ENCODE peak calls at places on chromosomes 3 and 15, in six cellular contexts. One of them, this sample, is unnamed.

GRCh38 chr15:70387993-70388392 is 290.3 kb upstream of the TLE3 start:
- DNase-seq in fibroblast of the conjunctiva: no peak
- DNase-seq in posterior cingulate gyrus: no peak
- DNase-seq in NCI-H748 treated with DMSO at 0.1 percent for 48 hours: no peak
- DNase-seq in fibroblast of pulmonary artery: no peak
- DNase-seq in Peyer's patch: no peak
- DNase-seq in this sample: no peak

GRCh38 chr3:18097473-18097872 is 327.7 kb downstream of the SATB1 start:
- DNase-seq in fibroblast of pulmonary artery: no peak
- DNase-seq in Peyer's patch: no peak
- DNase-seq in NCI-H748 treated with DMSO at 0.1 percent for 48 hours: no peak
- DNase-seq in posterior cingulate gyrus: no peak
- DNase-seq in fibroblast of the conjunctiva: no peak
- DNase-seq in this sample: no peak

GRCh38 chr3:188154758-188155574 is 1.0 kb downstream of the LPP start:
- DNase-seq in fibroblast of the conjunctiva: no peak
- DNase-seq in fibroblast of pulmonary artery: peak; percentile 30
- DNase-seq in Peyer's patch: no peak
- DNase-seq in NCI-H748 treated with DMSO at 0.1 percent for 48 hours: no peak
- DNase-seq in posterior cingulate gyrus: no peak
- DNase-seq in this sample: no peak

GRCh38 chr3:66693461-66693912 is 192.7 kb upstream of the LRIG1 start:
- DNase-seq in fibroblast of the conjunctiva: peak; percentile 17
- DNase-seq in fibroblast of pulmonary artery: peak; percentile 38
- DNase-seq in Peyer's patch: no peak
- DNase-seq in posterior cingulate gyrus: peak; percentile 34
- DNase-seq in NCI-H748 treated with DMSO at 0.1 percent for 48 hours: no peak
- DNase-seq in this sample: no peak

GRCh38 chr3:43695863-43696262 is 5.1 kb downstream of the ABHD5 start:
- DNase-seq in fibroblast of pulmonary artery: no peak
- DNase-seq in fibroblast of the conjunctiva: no peak
- DNase-seq in NCI-H748 treated with DMSO at 0.1 percent for 48 hours: no peak
- DNase-seq in posterior cingulate gyrus: no peak
- DNase-seq in Peyer's patch: no peak
- DNase-seq in this sample: no peak

GRCh38 chr3:125048282-125048681 is 7.5 kb downstream of the HEG1 start:
- DNase-seq in Peyer's patch: no peak
- DNase-seq in NCI-H748 treated with DMSO at 0.1 percent for 48 hours: no peak
- DNase-seq in posterior cingulate gyrus: no peak
- DNase-seq in fibroblast of the conjunctiva: no peak
- DNase-seq in fibroblast of pulmonary artery: no peak
- DNase-seq in this sample: no peak

GRCh38 chr15:53634517-53635106 is 124.9 kb downstream of the WDR72 start:
- DNase-seq in Peyer's patch: no peak
- DNase-seq in fibroblast of pulmonary artery: no peak
- DNase-seq in fibroblast of the conjunctiva: no peak
- DNase-seq in NCI-H748 treated with DMSO at 0.1 percent for 48 hours: no peak
- DNase-seq in posterior cingulate gyrus: no peak
- DNase-seq in this sample: no peak

GRCh38 chr15:74307827-74308642 is 59.4 kb downstream of the CYP11A1 start:
- DNase-seq in NCI-H748 treated with DMSO at 0.1 percent for 48 hours: peak; percentile 44
- DNase-seq in Peyer's patch: no peak
- DNase-seq in fibroblast of the conjunctiva: peak; percentile 43
- DNase-seq in posterior cingulate gyrus: peak; percentile 59
- DNase-seq in fibroblast of pulmonary artery: peak; percentile 76
- DNase-seq in this sample: no peak

GRCh38 chr3:156472150-156472549 is 82.8 kb downstream of the SSR3 start:
- DNase-seq in fibroblast of pulmonary artery: no peak
- DNase-seq in posterior cingulate gyrus: no peak
- DNase-seq in Peyer's patch: no peak
- DNase-seq in fibroblast of the conjunctiva: no peak
- DNase-seq in NCI-H748 treated with DMSO at 0.1 percent for 48 hours: no peak
- DNase-seq in this sample: no peak

GRCh38 chr15:101373580-101373979 is 78.5 kb upstream of the SNRPA1 start:
- DNase-seq in NCI-H748 treated with DMSO at 0.1 percent for 48 hours: no peak
- DNase-seq in Peyer's patch: no peak
- DNase-seq in fibroblast of the conjunctiva: no peak
- DNase-seq in fibroblast of pulmonary artery: no peak
- DNase-seq in posterior cingulate gyrus: no peak
- DNase-seq in this sample: no peak

GRCh38 chr3:159733194-159733860 is 255.3 kb upstream of the IL12A start:
- DNase-seq in Peyer's patch: no peak
- DNase-seq in NCI-H748 treated with DMSO at 0.1 percent for 48 hours: no peak
- DNase-seq in fibroblast of the conjunctiva: peak; percentile 35
- DNase-seq in posterior cingulate gyrus: no peak
- DNase-seq in fibroblast of pulmonary artery: peak; percentile 75
- DNase-seq in this sample: no peak

GRCh38 chr15:50114381-50114780 is 4.7 kb downstream of the ATP8B4 start:
- DNase-seq in NCI-H748 treated with DMSO at 0.1 percent for 48 hours: no peak
- DNase-seq in posterior cingulate gyrus: no peak
- DNase-seq in fibroblast of the conjunctiva: no peak
- DNase-seq in Peyer's patch: no peak
- DNase-seq in fibroblast of pulmonary artery: no peak
- DNase-seq in this sample: no peak

This sample was measured in cortex of kidney.